ENCODE peak calls at places on chromosomes 13 and 19, in seven cellular contexts. Y is hepatic stellate cell; T is activated T-helper 2 cell treated with anti-CD3 and anti-CD28 coated beads, Interferon-gamma antibody, Interleukin-2, Interleukin-4, amounts not matched to agents 10 μg/mL and 5 μg/mL and 100 μg/mL, durations not matched to agents 14 hours and 24 hours and 36 hours; Z is sciatic nerve; A is cardiac muscle cell; K is left lung; M is activated CD4-positive, alpha-beta T cell treated with anti-CD3 and anti-CD28 coated beads for 36 hours. Q is an unnamed sample.

GRCh38 chr13:48411281-48412099 is 1.4 kb downstream of the LPAR6 start:
- DNase-seq in Z (no peak), K (no peak), T (no peak), A (peak), M (peak), Y (no peak), Q (no peak)

GRCh38 chr19:1115646-1116420 is 12.0 kb downstream of the GPX4 start:
- DNase-seq in M (no peak), Z (no peak), K (no peak), Y (no peak), T (no peak), A (no peak), Q (no peak)

GRCh38 chr13:44051923-44052322 is 172.2 kb downstream of the LACC1 start:
- DNase-seq in Z (no peak), A (no peak), T (no peak), Y (no peak), K (no peak), M (no peak), Q (no peak)

GRCh38 chr13:31485183-31485582 is 254.1 kb upstream of the RXFP2 start:
- DNase-seq in Z (no peak), K (no peak), A (peak), T (no peak), Y (no peak), M (no peak), Q (no peak)

GRCh38 chr19:3723883-3724282 is 15.7 kb downstream of the TJP3 start:
- DNase-seq in Z (no peak), M (no peak), A (no peak), Y (no peak), T (no peak), K (no peak), Q (no peak)

GRCh38 chr13:85283408-85283807 is 515.8 kb downstream of the SLITRK6 start:
- DNase-seq in K (no peak), Z (no peak), M (no peak), Y (no peak), T (no peak), A (no peak), Q (no peak)

GRCh38 chr13:102017248-102017647 is 384.6 kb downstream of the FGF14 start:
- DNase-seq in K (no peak), A (no peak), Y (no peak), M (no peak), T (no peak), Z (no peak), Q (no peak)

GRCh38 chr19:2983351-2984195 is 6.2 kb downstream of the TLE6 start:
- DNase-seq in T (no peak), A (peak), K (no peak), Z (peak), Y (peak), M (no peak), Q (peak)

GRCh38 chr19:19356500-19356899 is 35.9 kb downstream of the MAU2 start:
- DNase-seq in A (no peak), M (no peak), Y (no peak), Z (no peak), T (no peak), K (no peak), Q (no peak)

GRCh38 chr19:2779121-2779740 is 3.8 kb downstream of the SGTA start:
- DNase-seq in K (no peak), T (no peak), M (no peak), Z (no peak), Y (no peak), A (no peak), Q (no peak)

GRCh38 chr19:38059897-38060296 is 152.9 kb downstream of the SIPA1L3 start:
- DNase-seq in M (peak), T (no peak), Z (no peak), A (peak), Y (no peak), K (peak), Q (no peak)

GRCh38 chr19:43776285-43776684 is 4.5 kb downstream of the KCNN4 start:
- DNase-seq in Z (no peak), M (peak), T (no peak), A (no peak), Y (no peak), K (no peak), Q (no peak)

GRCh38 chr19:49845433-49845832 is 5.5 kb upstream of the PTOV1 start:
- DNase-seq in Y (no peak), Z (no peak), A (no peak), K (no peak), M (no peak), T (no peak), Q (no peak)

GRCh38 chr13:73835138-73835721 is 299.0 kb downstream of the KLF12 start:
- DNase-seq in K (no peak), T (no peak), Z (no peak), Y (peak), A (peak), M (no peak), Q (no peak)

GRCh38 chr19:19475845-19476828 is 39.2 kb downstream of the TSSK6 start:
- DNase-seq in Z (no peak), K (peak), Y (no peak), A (peak), M (peak), T (no peak), Q (no peak)

GRCh38 chr13:112583592-112584277 is 4.2 kb downstream of the TUBGCP3 start:
- DNase-seq in Z (no peak), A (no peak), K (no peak), Y (no peak), M (no peak), T (no peak), Q (no peak)

GRCh38 chr13:49444517-49445395 is 682 bp downstream of the SETDB2 start:
- DNase-seq in Y (peak), T (peak), K (no peak), M (peak), A (peak), Z (no peak), Q (no peak)

GRCh38 chr19:10206226-10206873 is 11.6 kb upstream of the DNMT1 start:
- DNase-seq in Y (no peak), Z (no peak), M (no peak), K (peak), T (no peak), A (peak), Q (no peak)

GRCh38 chr13:21079761-21080730 is 18.7 kb upstream of the LATS2 start:
- DNase-seq in Y (peak), A (peak), T (no peak), Z (no peak), M (no peak), K (no peak), Q (no peak)

GRCh38 chr19:3450796-3451411 is 29.4 kb downstream of the SMIM24 start:
- DNase-seq in K (no peak), A (peak), M (no peak), Y (peak), T (no peak), Z (no peak), Q (peak)

GRCh38 chr13:73417012-73417615 is 358.3 kb downstream of the KLF5 start:
- DNase-seq in T (no peak), Z (no peak), M (no peak), K (peak), A (peak), Y (no peak), Q (no peak)

GRCh38 chr13:71303144-71303543 is 563.9 kb downstream of the DACH1 start:
- DNase-seq in A (peak), Z (no peak), Y (no peak), M (no peak), K (no peak), T (no peak), Q (no peak)

GRCh38 chr19:33702606-33703437 is 81.1 kb downstream of the CHST8 start:
- DNase-seq in M (no peak), T (no peak), Y (no peak), K (peak), A (no peak), Z (no peak), Q (no peak)

GRCh38 chr19:32873560-32873959 is 4.0 kb upstream of the SLC7A9 start:
- DNase-seq in T (no peak), Y (no peak), A (no peak), M (peak), K (no peak), Z (no peak), Q (no peak)

GRCh38 chr13:80454245-80454644 is 113.3 kb upstream of the SPRY2 start:
- DNase-seq in M (no peak), Y (no peak), T (no peak), Z (no peak), K (no peak), A (peak), Q (no peak)

GRCh38 chr19:56350416-56351045 is 35.9 kb upstream of the ZSCAN5A start:
- DNase-seq in K (no peak), Z (peak), A (peak), Y (peak), T (no peak), M (peak), Q (peak)

GRCh38 chr13:103312467-103312866 is 246.2 kb upstream of the SLC10A2 start:
- DNase-seq in A (no peak), T (no peak), Y (no peak), M (no peak), K (no peak), Z (no peak), Q (no peak)

GRCh38 chr13:71396149-71396548 is 470.9 kb downstream of the DACH1 start:
- DNase-seq in A (no peak), M (no peak), Z (no peak), T (no peak), K (no peak), Y (no peak), Q (no peak)

GRCh38 chr13:32256243-32256642 is 58.9 kb downstream of the ZAR1L start:
- DNase-seq in A (no peak), M (no peak), K (no peak), Y (no peak), Z (no peak), T (no peak), Q (no peak)

GRCh38 chr13:102580552-102581169 is 16.1 kb upstream of the TPP2 start:
- DNase-seq in Z (no peak), M (peak), Y (peak), T (no peak), K (no peak), A (peak), Q (peak)

GRCh38 chr13:106373989-106374572 is 161.4 kb downstream of the EFNB2 start:
- DNase-seq in Z (no peak), A (peak), Y (no peak), K (no peak), M (peak), T (no peak), Q (no peak)

GRCh38 chr19:17883627-17884413 is 12.1 kb downstream of the SLC5A5 start:
- DNase-seq in Z (no peak), T (no peak), M (no peak), Y (no peak), K (no peak), A (no peak), Q (no peak)

GRCh38 chr13:81393686-81394085 is 1052.8 kb upstream of the SPRY2 start:
- DNase-seq in M (no peak), A (no peak), Z (no peak), K (no peak), Y (no peak), T (no peak), Q (no peak)

GRCh38 chr13:49649244-49649962 is 21.1 kb downstream of the ARL11 start:
- DNase-seq in Z (no peak), M (no peak), Y (peak), A (peak), K (no peak), T (no peak), Q (no peak)

GRCh38 chr19:57210381-57210780 is 19.1 kb downstream of the ZNF264 start:
- DNase-seq in Z (no peak), Y (no peak), K (no peak), A (no peak), T (no peak), M (no peak), Q (no peak)

GRCh38 chr19:48415395-48415794 is 21.9 kb downstream of the GRIN2D start:
- DNase-seq in K (peak), Z (peak), A (peak), Y (no peak), M (peak), T (peak), Q (peak)

GRCh38 chr13:111080642-111081041 is 34.5 kb upstream of the ARHGEF7 start:
- DNase-seq in Y (no peak), Z (no peak), T (no peak), M (no peak), A (no peak), K (no peak), Q (no peak)